ENCODE peak calls at places on chromosomes 13 and 19, in ten cellular contexts. S, R, H, Y, E, M, J, F, B and K are unnamed samples.

GRCh38 chr19:56108447-56109195 is 12.5 kb downstream of the ZNF787 start:
- DNase-seq in Y (no peak), S (no peak), H (peak), F (no peak), R (peak), J (no peak), E (peak), M (no peak), B (no peak), K (no peak)

GRCh38 chr19:49881672-49882394 is 4.3 kb downstream of the TBC1D17 start:
- DNase-seq in J (no peak), B (peak), Y (peak), H (no peak), M (peak), R (no peak), S (no peak), E (peak), F (no peak), K (no peak)

GRCh38 chr13:23752111-23753001 is 136.8 kb downstream of the MIPEP start:
- DNase-seq in F (no peak), J (no peak), E (no peak), Y (no peak), R (no peak), S (no peak), M (no peak), B (no peak), H (peak), K (peak)

GRCh38 chr13:44088911-44089851 is 209.5 kb downstream of the LACC1 start:
- DNase-seq in R (no peak), S (peak), Y (no peak), B (no peak), F (no peak), J (no peak), E (no peak), M (no peak), H (no peak), K (no peak)

GRCh38 chr19:51339687-51340656 is 2.0 kb downstream of the VSIG10L start:
- DNase-seq in F (peak), M (peak), Y (peak), E (peak), B (peak), R (peak), S (peak), H (peak), J (peak), K (peak)

GRCh38 chr13:44249439-44249838 is 124.2 kb upstream of the SERP2 start:
- DNase-seq in F (no peak), E (no peak), H (peak), R (peak), J (no peak), B (no peak), S (no peak), M (peak), Y (no peak), K (no peak)

GRCh38 chr19:6232567-6232966 is 47.2 kb downstream of the MLLT1 start:
- DNase-seq in E (no peak), B (no peak), Y (no peak), F (no peak), R (peak), M (peak), S (peak), H (peak), J (no peak), K (no peak)

GRCh38 chr19:2035590-2035991 is 15.5 kb downstream of the MKNK2 start:
- DNase-seq in B (peak), F (no peak), M (no peak), S (no peak), Y (no peak), E (peak), H (no peak), J (no peak), R (no peak), K (no peak)

GRCh38 chr13:96617528-96617927 is 376.7 kb downstream of the OXGR1 start:
- DNase-seq in F (no peak), Y (no peak), M (no peak), B (no peak), E (no peak), J (no peak), H (no peak), R (no peak), S (no peak), K (no peak)

GRCh38 chr19:33781996-33782395 is 14.7 kb upstream of the KCTD15 start:
- DNase-seq in H (no peak), E (no peak), S (peak), M (peak), Y (peak), R (no peak), F (no peak), B (no peak), J (no peak), K (no peak)

GRCh38 chr13:98466634-98467236 is 110.2 kb downstream of the STK24 start:
- DNase-seq in S (peak), Y (peak), M (peak), E (no peak), F (no peak), H (peak), R (peak), J (no peak), B (peak), K (no peak)

GRCh38 chr19:57410748-57411671 is at the start of gene ZNF17:
- DNase-seq in M (peak), H (peak), S (peak), J (peak), B (peak), R (peak), F (peak), E (peak), Y (peak), K (peak)

GRCh38 chr19:30861896-30862295 is 487.3 kb downstream of the TSHZ3 start:
- DNase-seq in B (peak), S (no peak), J (no peak), E (peak), H (no peak), M (no peak), R (no peak), Y (no peak), F (no peak), K (no peak)

GRCh38 chr19:44635581-44636438 is 7.9 kb upstream of the PVR start:
- DNase-seq in H (peak), Y (no peak), S (peak), J (no peak), B (no peak), E (no peak), M (peak), R (no peak), F (no peak), K (no peak)

GRCh38 chr19:48641850-48642249 is 4.1 kb downstream of the CA11 start:
- DNase-seq in Y (no peak), H (no peak), B (no peak), F (no peak), M (no peak), R (no peak), E (no peak), S (peak), J (no peak), K (no peak)

GRCh38 chr19:12913871-12914690 is 5.0 kb downstream of the SYCE2 start:
- DNase-seq in B (peak), S (peak), Y (no peak), H (no peak), E (no peak), F (peak), M (peak), R (no peak), J (no peak), K (no peak)

GRCh38 chr13:31909889-31910551 is 121.6 kb upstream of the FRY start:
- DNase-seq in H (peak), E (no peak), S (peak), B (peak), F (peak), M (peak), R (peak), Y (peak), J (peak), K (peak)

GRCh38 chr13:109362606-109363005 is 423.8 kb downstream of the IRS2 start:
- DNase-seq in R (no peak), S (no peak), F (no peak), H (no peak), E (no peak), J (no peak), B (no peak), M (no peak), Y (no peak), K (no peak)

GRCh38 chr19:41373993-41374392 is 2.3 kb upstream of the TMEM91 start:
- DNase-seq in S (no peak), F (no peak), Y (no peak), M (peak), E (peak), J (peak), R (peak), H (peak), B (no peak), K (no peak)

GRCh38 chr13:76882431-76882830 is 3.8 kb downstream of the KCTD12 start:
- DNase-seq in R (peak), S (peak), Y (no peak), H (peak), J (no peak), F (no peak), M (peak), B (no peak), E (no peak), K (no peak)

GRCh38 chr13:57633141-57633949 is 1.8 kb downstream of the PCDH17 start:
- DNase-seq in R (no peak), M (no peak), F (no peak), H (no peak), B (peak), Y (no peak), S (no peak), J (peak), E (peak), K (no peak)

GRCh38 chr13:89554801-89555200 is 1792.7 kb upstream of the MIR17HG start:
- DNase-seq in E (no peak), J (no peak), Y (no peak), H (no peak), F (no peak), B (no peak), R (no peak), M (no peak), S (no peak), K (no peak)

GRCh38 chr19:38425810-38426466 is at the start of gene RASGRP4:
- DNase-seq in Y (no peak), M (no peak), J (no peak), B (peak), E (peak), R (no peak), F (peak), H (no peak), S (peak), K (no peak)

GRCh38 chr19:13476071-13476470 is 30.2 kb downstream of the CACNA1A start:
- DNase-seq in R (no peak), J (no peak), Y (no peak), S (no peak), E (no peak), M (no peak), B (no peak), H (no peak), F (no peak), K (no peak)

GRCh38 chr19:45758921-45759320 is 10.1 kb downstream of the SIX5 start:
- DNase-seq in H (no peak), Y (no peak), S (no peak), R (no peak), J (no peak), B (no peak), F (no peak), M (no peak), E (no peak), K (no peak)

GRCh38 chr19:48445256-48445605 is 552 bp upstream of the GRWD1 start:
- DNase-seq in E (no peak), B (peak), M (peak), S (peak), F (no peak), R (peak), Y (peak), J (no peak), H (peak), K (no peak)

GRCh38 chr13:29428310-29428991 is 167.0 kb downstream of the SLC7A1 start:
- DNase-seq in J (no peak), H (no peak), Y (no peak), R (peak), M (no peak), S (peak), F (no peak), B (peak), E (no peak), K (no peak)

GRCh38 chr13:83221813-83222241 is 660.4 kb downstream of the SLITRK1 start:
- DNase-seq in Y (peak), M (peak), J (no peak), H (peak), B (no peak), E (no peak), S (no peak), R (no peak), F (no peak), K (no peak)

GRCh38 chr19:14432817-14433453 is at the start of gene PKN1:
- DNase-seq in S (peak), J (no peak), Y (peak), R (peak), B (peak), M (no peak), F (peak), H (no peak), E (peak), K (no peak)

GRCh38 chr19:41616785-41617621 is 9.9 kb downstream of the CEACAM4 start:
- DNase-seq in F (no peak), B (peak), M (peak), E (no peak), Y (peak), S (peak), R (peak), H (peak), J (peak), K (no peak)

GRCh38 chr13:29105779-29106178 is 285.6 kb downstream of the MTUS2 start:
- DNase-seq in B (peak), R (no peak), Y (peak), M (no peak), E (no peak), F (no peak), H (no peak), S (peak), J (no peak), K (no peak)

GRCh38 chr19:3712663-3713531 is 4.7 kb downstream of the TJP3 start:
- DNase-seq in J (peak), M (no peak), S (no peak), Y (peak), H (peak), B (no peak), F (no peak), E (peak), R (no peak), K (no peak)
- H3K4me3 ChIP-seq in J (no peak), M (no peak), S (no peak), Y (peak), H (no peak), B (no peak), F (no peak), E (no peak), R (no peak), K (no peak)

GRCh38 chr13:104318121-104318520 is 1251.9 kb upstream of the SLC10A2 start:
- DNase-seq in B (no peak), E (no peak), R (peak), S (peak), F (no peak), Y (no peak), J (no peak), M (peak), H (peak), K (no peak)
- TF ChIP-seq CTCF in B (peak), E (no peak), R (peak), S (no peak), F (no peak), Y (no peak), J (no peak), M (peak), H (peak), K (no peak)

DNA sequence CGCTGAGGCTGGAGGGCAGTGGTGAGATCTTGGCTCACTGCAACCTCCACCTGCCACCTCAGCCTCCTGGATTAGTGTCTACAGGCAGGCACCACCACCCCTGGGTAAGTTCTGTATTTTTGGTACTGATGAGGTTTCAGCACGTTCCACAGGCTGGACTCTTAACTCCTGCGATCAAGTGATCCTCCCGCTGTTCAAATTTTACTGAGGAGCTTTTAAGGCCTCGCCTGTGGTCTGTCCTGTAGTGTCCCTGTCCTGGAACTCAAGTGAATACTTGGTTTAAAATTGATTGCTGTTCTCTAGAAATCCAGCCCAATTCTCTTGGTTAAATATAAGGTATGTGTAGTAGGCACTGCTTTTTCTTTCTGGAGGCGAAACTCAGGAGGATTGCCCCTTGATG is 65.2 kb downstream of the DPRX start:
- DNase-seq in M (peak), F (no peak), J (no peak), E (peak), S (no peak), Y (no peak), R (no peak), H (no peak), B (peak), K (no peak)
- H3K4me3 ChIP-seq in M (no peak), F (no peak), J (no peak), E (no peak), S (no peak), Y (no peak), R (no peak), H (no peak), B (no peak), K (no peak)

GRCh38 chr19:35090160-35090794 is 25.3 kb upstream of the FXYD3 start:
- DNase-seq in F (no peak), H (peak), R (peak), S (peak), B (peak), E (peak), Y (peak), J (peak), M (peak), K (no peak)
- TF ChIP-seq CTCF in F (peak), H (peak), R (peak), S (peak), B (peak), E (peak), Y (peak), J (peak), M (peak), K (peak)

GRCh38 chr13:38766799-38767198 is 79.9 kb downstream of the FREM2 start:
- DNase-seq in H (no peak), R (no peak), M (no peak), E (no peak), B (no peak), S (no peak), F (no peak), J (no peak), Y (no peak), K (no peak)

GRCh38 chr13:38767506-38768265 is 80.8 kb downstream of the FREM2 start:
- DNase-seq in H (no peak), S (no peak), E (no peak), M (no peak), J (no peak), R (no peak), F (no peak), B (no peak), Y (no peak), K (no peak)

GRCh38 chr13:38759390-38759789 is 72.5 kb downstream of the FREM2 start:
- DNase-seq in E (no peak), F (no peak), B (no peak), H (no peak), M (no peak), Y (no peak), S (no peak), R (no peak), J (no peak), K (no peak)

GRCh38 chr13:38758278-38758677 is 71.4 kb downstream of the FREM2 start:
- DNase-seq in F (no peak), E (no peak), J (no peak), R (no peak), H (no peak), B (peak), Y (no peak), S (no peak), M (no peak), K (no peak)

DNA sequence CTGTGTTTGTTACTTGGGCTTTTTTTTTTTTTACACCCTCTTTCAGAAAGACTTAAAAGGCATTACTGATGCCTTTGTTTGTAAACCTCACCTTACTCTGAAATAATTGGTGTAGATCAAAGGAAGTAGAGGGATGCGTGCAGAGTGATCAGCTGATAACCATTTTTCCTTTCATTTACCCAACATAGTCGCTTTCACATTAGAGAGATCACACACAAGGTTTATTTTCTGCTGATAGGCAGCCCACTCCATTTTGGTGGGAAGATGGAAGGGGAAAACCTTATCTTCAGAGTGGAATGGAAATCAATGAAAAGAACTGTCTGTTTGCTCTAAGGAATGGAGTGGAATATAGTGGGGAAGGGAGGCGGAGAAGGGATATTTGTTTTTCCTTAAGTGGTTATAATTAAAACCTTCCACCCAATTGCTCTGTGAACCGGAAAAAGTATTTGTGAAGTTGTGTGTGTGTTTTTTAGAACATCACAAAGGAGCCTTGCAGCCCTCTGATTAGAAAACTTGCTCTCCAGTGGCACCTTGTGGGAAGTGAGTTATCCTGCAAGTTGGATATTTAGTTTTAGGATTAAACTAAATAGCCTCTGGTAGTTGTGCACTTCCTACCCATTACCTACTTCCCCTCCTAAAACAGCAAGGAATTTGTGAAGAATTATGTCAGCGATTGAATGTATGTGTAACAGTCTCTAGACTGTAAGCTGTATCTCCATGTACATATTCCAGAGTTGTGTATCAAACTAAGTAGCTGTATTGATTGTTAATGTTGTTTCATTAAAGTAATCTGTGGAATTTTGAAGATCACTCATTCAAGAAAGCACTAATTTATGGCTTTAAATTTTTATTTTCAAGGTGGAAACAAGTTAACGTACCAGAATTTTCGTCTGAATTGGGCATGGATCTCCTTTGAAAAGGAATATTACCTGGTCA is 76.8 kb downstream of the FREM2 start:
- DNase-seq in Y (peak), B (peak), R (peak), E (no peak), M (peak), S (peak), F (no peak), J (no peak), H (peak), K (no peak)
- H3K4me3 ChIP-seq in Y (no peak), B (no peak), R (no peak), E (peak), M (no peak), S (no peak), F (no peak), J (no peak), H (no peak), K (no peak)